ENCODE peak calls at places on chromosomes 1 and 21, in seven cellular contexts. One of them, this sample, is unnamed.

GRCh38 chr21:43866659-43867331 is 1.8 kb downstream of the AGPAT3 start:
- DNase-seq in HepG2: peak
- DNase-seq in SK-N-SH: no peak
- DNase-seq in IMR-90: no peak
- DNase-seq in GM23248: no peak
- DNase-seq in mammary epithelial cell: peak
- DNase-seq in PC-9: no peak
- DNase-seq in this sample: peak

GRCh38 chr1:58390051-58390450 is 156.5 kb downstream of the OMA1 start:
- DNase-seq in PC-9: no peak
- DNase-seq in SK-N-SH: no peak
- DNase-seq in GM23248: no peak
- DNase-seq in IMR-90: no peak
- DNase-seq in mammary epithelial cell: no peak
- DNase-seq in HepG2: no peak
- DNase-seq in this sample: no peak

GRCh38 chr1:98331718-98332311 is 329.7 kb upstream of the SNX7 start:
- DNase-seq in GM23248: no peak
- DNase-seq in mammary epithelial cell: no peak
- DNase-seq in HepG2: no peak
- DNase-seq in IMR-90: no peak
- DNase-seq in SK-N-SH: no peak
- DNase-seq in PC-9: peak
- DNase-seq in this sample: no peak

GRCh38 chr1:90502194-90502593 is 214.9 kb downstream of the BARHL2 start:
- DNase-seq in SK-N-SH: no peak
- DNase-seq in IMR-90: no peak
- DNase-seq in mammary epithelial cell: no peak
- DNase-seq in PC-9: no peak
- DNase-seq in HepG2: no peak
- DNase-seq in GM23248: no peak
- DNase-seq in this sample: no peak

GRCh38 chr21:32940079-32941014 is 85.4 kb upstream of the OLIG2 start:
- DNase-seq in IMR-90: peak
- DNase-seq in HepG2: peak
- DNase-seq in SK-N-SH: peak
- DNase-seq in GM23248: peak
- DNase-seq in PC-9: no peak
- DNase-seq in mammary epithelial cell: peak
- DNase-seq in this sample: peak

GRCh38 chr1:88684482-88685238 is 587 bp downstream of the PKN2 start:
- DNase-seq in GM23248: peak
- DNase-seq in SK-N-SH: peak
- DNase-seq in mammary epithelial cell: peak
- DNase-seq in IMR-90: peak
- DNase-seq in HepG2: peak
- DNase-seq in PC-9: peak
- DNase-seq in this sample: peak

GRCh38 chr1:107195476-107195875 is 54.6 kb downstream of the NTNG1 start:
- DNase-seq in PC-9: no peak
- DNase-seq in SK-N-SH: no peak
- DNase-seq in HepG2: no peak
- DNase-seq in GM23248: no peak
- DNase-seq in IMR-90: no peak
- DNase-seq in mammary epithelial cell: no peak
- DNase-seq in this sample: no peak

GRCh38 chr1:8818325-8818775 is 910 bp upstream of the RERE start:
- DNase-seq in mammary epithelial cell: peak
- DNase-seq in HepG2: no peak
- DNase-seq in IMR-90: peak
- DNase-seq in PC-9: peak
- DNase-seq in GM23248: peak
- DNase-seq in SK-N-SH: no peak
- DNase-seq in this sample: peak

GRCh38 chr1:45038240-45038639 is 26.2 kb downstream of the UROD start:
- DNase-seq in SK-N-SH: no peak
- DNase-seq in PC-9: no peak
- DNase-seq in HepG2: no peak
- DNase-seq in IMR-90: no peak
- DNase-seq in GM23248: no peak
- DNase-seq in mammary epithelial cell: no peak
- DNase-seq in this sample: no peak

GRCh38 chr1:97304366-97304765 is 582.8 kb downstream of the PTBP2 start:
- DNase-seq in GM23248: no peak
- DNase-seq in SK-N-SH: no peak
- DNase-seq in IMR-90: no peak
- DNase-seq in mammary epithelial cell: no peak
- DNase-seq in PC-9: no peak
- DNase-seq in HepG2: no peak
- DNase-seq in this sample: no peak

GRCh38 chr1:244060691-244061090 is 9.6 kb downstream of the ZBTB18 start:
- DNase-seq in IMR-90: no peak
- DNase-seq in SK-N-SH: no peak
- DNase-seq in PC-9: no peak
- DNase-seq in HepG2: no peak
- DNase-seq in mammary epithelial cell: no peak
- DNase-seq in GM23248: no peak
- DNase-seq in this sample: no peak

GRCh38 chr1:116012716-116013115 is 36.4 kb downstream of the SLC22A15 start:
- DNase-seq in HepG2: no peak
- DNase-seq in mammary epithelial cell: no peak
- DNase-seq in PC-9: no peak
- DNase-seq in GM23248: no peak
- DNase-seq in IMR-90: no peak
- DNase-seq in SK-N-SH: no peak
- DNase-seq in this sample: no peak

GRCh38 chr1:212967767-212968166 is 17.4 kb downstream of the VASH2 start:
- DNase-seq in mammary epithelial cell: peak
- DNase-seq in PC-9: peak
- DNase-seq in GM23248: peak
- DNase-seq in SK-N-SH: peak
- DNase-seq in HepG2: peak
- DNase-seq in IMR-90: peak
- DNase-seq in this sample: no peak

GRCh38 chr1:203328714-203329122 is 22.2 kb downstream of the FMOD start:
- DNase-seq in mammary epithelial cell: no peak
- DNase-seq in IMR-90: no peak
- DNase-seq in GM23248: no peak
- DNase-seq in PC-9: no peak
- DNase-seq in SK-N-SH: peak
- DNase-seq in HepG2: peak
- DNase-seq in this sample: no peak

GRCh38 chr1:5915587-5916571 is 76.3 kb downstream of the NPHP4 start:
- DNase-seq in SK-N-SH: peak
- DNase-seq in HepG2: peak
- DNase-seq in GM23248: peak
- DNase-seq in PC-9: no peak
- DNase-seq in IMR-90: peak
- DNase-seq in mammary epithelial cell: peak
- DNase-seq in this sample: peak

GRCh38 chr1:32606972-32607371 is 43.4 kb downstream of the ZBTB8OS start:
- DNase-seq in GM23248: no peak
- DNase-seq in HepG2: no peak
- DNase-seq in PC-9: no peak
- DNase-seq in IMR-90: no peak
- DNase-seq in mammary epithelial cell: no peak
- DNase-seq in SK-N-SH: no peak
- DNase-seq in this sample: no peak

GRCh38 chr21:31911138-31911907 is 38.5 kb downstream of the HUNK start:
- DNase-seq in GM23248: peak
- DNase-seq in HepG2: no peak
- DNase-seq in PC-9: no peak
- DNase-seq in mammary epithelial cell: peak
- DNase-seq in SK-N-SH: no peak
- DNase-seq in IMR-90: peak
- DNase-seq in this sample: no peak

GRCh38 chr1:54588377-54588776 is 34.9 kb downstream of the FAM151A start:
- DNase-seq in mammary epithelial cell: no peak
- DNase-seq in GM23248: no peak
- DNase-seq in IMR-90: no peak
- DNase-seq in SK-N-SH: no peak
- DNase-seq in HepG2: no peak
- DNase-seq in PC-9: no peak
- DNase-seq in this sample: no peak

GRCh38 chr1:165592945-165593823 is 37.9 kb upstream of the MGST3 start:
- DNase-seq in mammary epithelial cell: peak
- DNase-seq in GM23248: peak
- DNase-seq in SK-N-SH: peak
- DNase-seq in IMR-90: peak
- DNase-seq in HepG2: peak
- DNase-seq in PC-9: peak
- DNase-seq in this sample: peak

GRCh38 chr1:181255270-181255929 is 166.9 kb downstream of the IER5 start:
- DNase-seq in HepG2: no peak
- DNase-seq in SK-N-SH: no peak
- DNase-seq in mammary epithelial cell: peak
- DNase-seq in GM23248: peak
- DNase-seq in PC-9: peak
- DNase-seq in IMR-90: peak
- DNase-seq in this sample: peak

GRCh38 chr1:109307363-109308021 is 681 bp upstream of the MYBPHL start:
- DNase-seq in HepG2: peak
- DNase-seq in GM23248: no peak
- DNase-seq in PC-9: no peak
- DNase-seq in SK-N-SH: no peak
- DNase-seq in mammary epithelial cell: no peak
- DNase-seq in IMR-90: no peak
- DNase-seq in this sample: no peak

DNA sequence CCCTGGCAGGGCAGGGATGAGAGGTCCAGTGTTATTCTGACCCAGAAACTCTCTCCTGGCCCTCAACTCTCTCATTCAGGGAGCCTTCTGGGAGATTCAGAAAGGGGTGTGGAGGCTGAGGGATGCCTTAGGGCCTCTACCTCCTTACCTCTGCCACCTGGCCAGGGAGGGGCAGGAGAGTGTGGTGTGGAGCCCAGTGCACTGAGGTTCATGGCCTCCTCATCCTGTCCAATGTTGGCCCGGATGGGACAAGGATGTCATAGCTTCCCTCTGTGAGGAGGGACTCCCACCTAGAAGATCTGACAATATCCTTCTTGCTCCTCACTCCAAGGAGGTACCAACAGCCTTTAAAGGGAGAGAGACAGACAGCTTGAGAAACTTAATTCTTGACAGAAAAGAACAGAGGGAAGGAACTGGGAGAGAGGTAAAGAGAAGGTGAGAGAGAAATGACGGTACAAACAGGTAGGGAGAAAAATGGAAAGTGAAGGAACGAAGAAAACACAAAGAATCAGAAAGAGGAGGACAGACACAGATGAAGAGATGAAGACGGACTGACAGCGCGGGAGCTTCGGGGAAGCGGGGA is 783 bp downstream of the BEND5 start:
- DNase-seq in IMR-90: no peak
- DNase-seq in PC-9: no peak
- DNase-seq in SK-N-SH: peak
- DNase-seq in mammary epithelial cell: no peak
- DNase-seq in GM23248: no peak
- DNase-seq in HepG2: no peak
- DNase-seq in this sample: no peak
- H3K4me3 ChIP-seq in IMR-90: peak
- H3K4me3 ChIP-seq in PC-9: no peak
- H3K4me3 ChIP-seq in SK-N-SH: peak
- H3K4me3 ChIP-seq in mammary epithelial cell: no peak
- H3K4me3 ChIP-seq in GM23248: peak
- H3K4me3 ChIP-seq in HepG2: no peak
- H3K4me3 ChIP-seq in this sample: no peak

GRCh38 chr1:173354937-173355280 is 122.2 kb upstream of the PRDX6 start:
- DNase-seq in SK-N-SH: no peak
- DNase-seq in HepG2: no peak
- DNase-seq in PC-9: no peak
- DNase-seq in IMR-90: no peak
- DNase-seq in mammary epithelial cell: no peak
- DNase-seq in GM23248: no peak
- DNase-seq in this sample: no peak
- H2AFZ ChIP-seq in SK-N-SH: no peak
- H2AFZ ChIP-seq in HepG2: no peak
- H2AFZ ChIP-seq in PC-9: no peak
- H2AFZ ChIP-seq in IMR-90: no peak
- H2AFZ ChIP-seq in mammary epithelial cell: no peak
- H2AFZ ChIP-seq in GM23248: no peak
- H2AFZ ChIP-seq in this sample: no peak

GRCh38 chr1:160710531-160711252 is 930 bp downstream of the CD48 start:
- DNase-seq in IMR-90: no peak
- DNase-seq in SK-N-SH: no peak
- DNase-seq in GM23248: no peak
- DNase-seq in HepG2: no peak
- DNase-seq in mammary epithelial cell: no peak
- DNase-seq in PC-9: no peak
- DNase-seq in this sample: no peak
- H3K4me3 ChIP-seq in IMR-90: no peak
- H3K4me3 ChIP-seq in SK-N-SH: no peak
- H3K4me3 ChIP-seq in GM23248: no peak
- H3K4me3 ChIP-seq in HepG2: no peak
- H3K4me3 ChIP-seq in mammary epithelial cell: no peak
- H3K4me3 ChIP-seq in PC-9: no peak
- H3K4me3 ChIP-seq in this sample: no peak

DNA sequence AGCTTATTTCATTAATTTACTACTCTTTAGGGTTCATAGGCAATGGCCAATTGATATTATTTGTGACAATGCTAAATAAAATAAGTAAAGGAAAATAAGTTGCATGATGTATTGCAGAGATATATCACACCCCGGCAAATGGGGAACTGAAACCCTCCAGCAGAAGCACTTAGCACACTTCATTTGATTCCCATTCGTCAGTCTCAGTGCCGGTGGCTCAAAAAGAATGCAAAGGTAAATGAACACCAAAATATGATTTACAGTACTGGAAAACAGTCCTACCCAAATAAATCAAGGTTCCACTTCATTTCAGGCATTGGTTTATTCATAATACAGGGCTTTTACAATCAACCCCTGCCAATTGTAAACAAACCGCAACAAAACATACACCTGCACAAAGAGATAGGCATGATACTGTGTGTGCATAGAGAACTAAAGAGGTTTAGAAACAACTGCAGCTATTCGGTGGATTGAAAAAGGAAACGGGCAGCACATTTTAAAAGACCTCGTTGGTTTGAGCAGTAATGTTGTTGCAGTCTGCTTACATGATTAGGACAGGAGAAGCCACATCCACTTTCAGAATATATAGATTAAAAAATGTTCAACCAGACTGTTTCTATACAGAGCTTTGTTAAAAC is 1019.2 kb downstream of the TTLL7 start:
- DNase-seq in GM23248: no peak
- DNase-seq in PC-9: no peak
- DNase-seq in IMR-90: no peak
- DNase-seq in HepG2: no peak
- DNase-seq in SK-N-SH: no peak
- DNase-seq in mammary epithelial cell: no peak
- DNase-seq in this sample: no peak
- H2AFZ ChIP-seq in GM23248: no peak
- H2AFZ ChIP-seq in PC-9: no peak
- H2AFZ ChIP-seq in IMR-90: no peak
- H2AFZ ChIP-seq in HepG2: no peak
- H2AFZ ChIP-seq in SK-N-SH: no peak
- H2AFZ ChIP-seq in mammary epithelial cell: no peak
- H2AFZ ChIP-seq in this sample: no peak

GRCh38 chr21:46153259-46154154 is 1.9 kb downstream of the FTCD start:
- DNase-seq in PC-9: no peak
- DNase-seq in mammary epithelial cell: no peak
- DNase-seq in GM23248: peak
- DNase-seq in HepG2: peak
- DNase-seq in IMR-90: no peak
- DNase-seq in SK-N-SH: peak
- DNase-seq in this sample: peak
- H3K4me3 ChIP-seq in PC-9: no peak
- H3K4me3 ChIP-seq in mammary epithelial cell: peak
- H3K4me3 ChIP-seq in GM23248: peak
- H3K4me3 ChIP-seq in HepG2: peak
- H3K4me3 ChIP-seq in IMR-90: no peak
- H3K4me3 ChIP-seq in SK-N-SH: no peak
- H3K4me3 ChIP-seq in this sample: peak